ENCODE peak calls at places on chromosomes 1 and 21, in ten cellular contexts. One of them, this sample, is unnamed.

GRCh38 chr1:32933742-32934322 is 30.8 kb downstream of the RNF19B start:
- DNase-seq in BE2C: peak
- DNase-seq in A549: peak
- DNase-seq in bronchial epithelial cell: peak
- DNase-seq in CD8-positive, alpha-beta T cell: no peak
- DNase-seq in neural progenitor cell: peak
- DNase-seq in B cell: no peak
- DNase-seq in CD4-positive, alpha-beta T cell: no peak
- DNase-seq in colonic mucosa: peak
- DNase-seq in AG04450: no peak
- DNase-seq in this sample: no peak

GRCh38 chr1:35642472-35642955 is 1.2 kb upstream of the PSMB2 start:
- DNase-seq in CD4-positive, alpha-beta T cell: no peak
- DNase-seq in colonic mucosa: peak
- DNase-seq in bronchial epithelial cell: no peak
- DNase-seq in neural progenitor cell: no peak
- DNase-seq in BE2C: no peak
- DNase-seq in A549: peak
- DNase-seq in B cell: peak
- DNase-seq in CD8-positive, alpha-beta T cell: no peak
- DNase-seq in AG04450: no peak
- DNase-seq in this sample: no peak

GRCh38 chr1:244836598-244836997 is 1.1 kb downstream of the COX20 start:
- DNase-seq in CD4-positive, alpha-beta T cell: no peak
- DNase-seq in neural progenitor cell: no peak
- DNase-seq in AG04450: no peak
- DNase-seq in B cell: no peak
- DNase-seq in colonic mucosa: no peak
- DNase-seq in bronchial epithelial cell: no peak
- DNase-seq in A549: no peak
- DNase-seq in BE2C: no peak
- DNase-seq in CD8-positive, alpha-beta T cell: no peak
- DNase-seq in this sample: no peak

GRCh38 chr1:218642033-218642954 is 297.2 kb downstream of the TGFB2 start:
- DNase-seq in neural progenitor cell: no peak
- DNase-seq in CD8-positive, alpha-beta T cell: no peak
- DNase-seq in bronchial epithelial cell: no peak
- DNase-seq in BE2C: peak
- DNase-seq in AG04450: no peak
- DNase-seq in colonic mucosa: no peak
- DNase-seq in B cell: no peak
- DNase-seq in CD4-positive, alpha-beta T cell: no peak
- DNase-seq in A549: no peak
- DNase-seq in this sample: no peak

GRCh38 chr1:31978853-31979400 is 34.7 kb upstream of the KHDRBS1 start:
- DNase-seq in bronchial epithelial cell: no peak
- DNase-seq in CD8-positive, alpha-beta T cell: no peak
- DNase-seq in CD4-positive, alpha-beta T cell: no peak
- DNase-seq in AG04450: no peak
- DNase-seq in neural progenitor cell: peak
- DNase-seq in A549: no peak
- DNase-seq in BE2C: no peak
- DNase-seq in colonic mucosa: no peak
- DNase-seq in B cell: no peak
- DNase-seq in this sample: no peak

GRCh38 chr1:212558665-212559480 is 49.7 kb upstream of the ATF3 start:
- DNase-seq in colonic mucosa: peak
- DNase-seq in neural progenitor cell: peak
- DNase-seq in A549: peak
- DNase-seq in CD4-positive, alpha-beta T cell: peak
- DNase-seq in CD8-positive, alpha-beta T cell: peak
- DNase-seq in B cell: peak
- DNase-seq in bronchial epithelial cell: peak
- DNase-seq in BE2C: peak
- DNase-seq in AG04450: peak
- DNase-seq in this sample: peak

GRCh38 chr1:234585333-234586055 is 24.5 kb downstream of the IRF2BP2 start:
- DNase-seq in neural progenitor cell: no peak
- DNase-seq in B cell: no peak
- DNase-seq in A549: no peak
- DNase-seq in CD8-positive, alpha-beta T cell: no peak
- DNase-seq in bronchial epithelial cell: no peak
- DNase-seq in BE2C: no peak
- DNase-seq in colonic mucosa: no peak
- DNase-seq in CD4-positive, alpha-beta T cell: no peak
- DNase-seq in AG04450: no peak
- DNase-seq in this sample: no peak

GRCh38 chr21:27476696-27477095 is 509.8 kb upstream of the ADAMTS5 start:
- DNase-seq in colonic mucosa: no peak
- DNase-seq in neural progenitor cell: no peak
- DNase-seq in BE2C: no peak
- DNase-seq in CD4-positive, alpha-beta T cell: no peak
- DNase-seq in AG04450: peak
- DNase-seq in A549: no peak
- DNase-seq in B cell: no peak
- DNase-seq in bronchial epithelial cell: no peak
- DNase-seq in CD8-positive, alpha-beta T cell: no peak
- DNase-seq in this sample: no peak

GRCh38 chr21:41521489-41522027 is 13.6 kb upstream of the TMPRSS2 start:
- DNase-seq in AG04450: no peak
- DNase-seq in A549: no peak
- DNase-seq in bronchial epithelial cell: no peak
- DNase-seq in colonic mucosa: peak
- DNase-seq in BE2C: no peak
- DNase-seq in CD4-positive, alpha-beta T cell: no peak
- DNase-seq in B cell: no peak
- DNase-seq in neural progenitor cell: no peak
- DNase-seq in CD8-positive, alpha-beta T cell: no peak
- DNase-seq in this sample: no peak

GRCh38 chr21:39377444-39378050 is 28.7 kb upstream of the HMGN1 start:
- DNase-seq in AG04450: no peak
- DNase-seq in BE2C: no peak
- DNase-seq in CD4-positive, alpha-beta T cell: no peak
- DNase-seq in colonic mucosa: no peak
- DNase-seq in B cell: no peak
- DNase-seq in A549: no peak
- DNase-seq in neural progenitor cell: no peak
- DNase-seq in CD8-positive, alpha-beta T cell: no peak
- DNase-seq in bronchial epithelial cell: peak
- DNase-seq in this sample: no peak

GRCh38 chr1:86788300-86789206 is 84.2 kb downstream of the SH3GLB1 start:
- DNase-seq in B cell: no peak
- DNase-seq in AG04450: no peak
- DNase-seq in neural progenitor cell: no peak
- DNase-seq in colonic mucosa: no peak
- DNase-seq in bronchial epithelial cell: peak
- DNase-seq in CD8-positive, alpha-beta T cell: no peak
- DNase-seq in BE2C: no peak
- DNase-seq in A549: peak
- DNase-seq in CD4-positive, alpha-beta T cell: no peak
- DNase-seq in this sample: peak

DNA sequence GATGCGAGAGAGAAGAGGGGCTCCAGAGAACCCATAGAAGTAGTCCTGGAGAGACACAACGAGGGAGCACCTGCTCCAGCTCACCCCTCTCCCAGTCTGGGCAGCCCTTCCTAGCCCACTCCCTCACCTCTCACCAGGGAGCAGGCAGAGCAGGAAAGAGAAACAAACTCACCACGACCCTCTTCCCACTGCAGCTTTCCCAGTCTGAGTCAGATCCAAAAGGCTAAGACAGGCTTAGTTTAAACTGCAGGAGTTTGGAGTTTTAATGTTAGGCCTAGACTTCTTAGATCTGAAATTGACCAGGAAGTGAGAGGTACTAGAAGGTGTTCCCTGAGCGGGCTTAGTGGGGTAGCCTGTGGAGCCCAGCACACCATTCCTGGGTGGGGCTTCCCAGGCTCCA is 29.6 kb downstream of the SLC1A7 start:
- DNase-seq in A549: no peak
- DNase-seq in B cell: no peak
- DNase-seq in AG04450: no peak
- DNase-seq in bronchial epithelial cell: no peak
- DNase-seq in colonic mucosa: no peak
- DNase-seq in CD4-positive, alpha-beta T cell: no peak
- DNase-seq in BE2C: no peak
- DNase-seq in CD8-positive, alpha-beta T cell: no peak
- DNase-seq in neural progenitor cell: no peak
- DNase-seq in this sample: no peak
- TF ChIP-seq CTCF in A549: no peak
- TF ChIP-seq CTCF in B cell: no peak
- TF ChIP-seq CTCF in AG04450: no peak
- TF ChIP-seq CTCF in bronchial epithelial cell: no peak
- TF ChIP-seq CTCF in colonic mucosa: no peak
- TF ChIP-seq CTCF in CD4-positive, alpha-beta T cell: no peak
- TF ChIP-seq CTCF in BE2C: no peak
- TF ChIP-seq CTCF in CD8-positive, alpha-beta T cell: no peak
- TF ChIP-seq CTCF in neural progenitor cell: no peak
- TF ChIP-seq CTCF in this sample: no peak

GRCh38 chr1:3898475-3898735 is 1.7 kb downstream of the C1orf174 start:
- DNase-seq in CD4-positive, alpha-beta T cell: no peak
- DNase-seq in B cell: no peak
- DNase-seq in A549: no peak
- DNase-seq in neural progenitor cell: no peak
- DNase-seq in CD8-positive, alpha-beta T cell: no peak
- DNase-seq in colonic mucosa: no peak
- DNase-seq in BE2C: no peak
- DNase-seq in bronchial epithelial cell: no peak
- DNase-seq in AG04450: no peak
- DNase-seq in this sample: no peak

GRCh38 chr1:3899776-3900149 is 309 bp downstream of the C1orf174 start:
- DNase-seq in bronchial epithelial cell: no peak
- DNase-seq in A549: no peak
- DNase-seq in colonic mucosa: no peak
- DNase-seq in CD8-positive, alpha-beta T cell: no peak
- DNase-seq in CD4-positive, alpha-beta T cell: no peak
- DNase-seq in B cell: no peak
- DNase-seq in AG04450: no peak
- DNase-seq in neural progenitor cell: peak
- DNase-seq in BE2C: no peak
- DNase-seq in this sample: no peak

GRCh38 chr1:3900969-3901529 is 977 bp upstream of the C1orf174 start:
- DNase-seq in AG04450: peak
- DNase-seq in BE2C: peak
- DNase-seq in bronchial epithelial cell: peak
- DNase-seq in colonic mucosa: peak
- DNase-seq in A549: peak
- DNase-seq in B cell: peak
- DNase-seq in CD8-positive, alpha-beta T cell: peak
- DNase-seq in CD4-positive, alpha-beta T cell: peak
- DNase-seq in neural progenitor cell: peak
- DNase-seq in this sample: peak

GRCh38 chr1:3900150-3900968 is at the start of gene C1orf174:
- DNase-seq in CD4-positive, alpha-beta T cell: peak
- DNase-seq in B cell: peak
- DNase-seq in A549: peak
- DNase-seq in bronchial epithelial cell: peak
- DNase-seq in neural progenitor cell: peak
- DNase-seq in colonic mucosa: peak
- DNase-seq in AG04450: peak
- DNase-seq in BE2C: peak
- DNase-seq in CD8-positive, alpha-beta T cell: peak
- DNase-seq in this sample: peak

GRCh38 chr1:3898994-3899775 is 887 bp downstream of the C1orf174 start:
- DNase-seq in B cell: no peak
- DNase-seq in A549: peak
- DNase-seq in neural progenitor cell: no peak
- DNase-seq in bronchial epithelial cell: no peak
- DNase-seq in colonic mucosa: no peak
- DNase-seq in BE2C: no peak
- DNase-seq in CD8-positive, alpha-beta T cell: no peak
- DNase-seq in CD4-positive, alpha-beta T cell: no peak
- DNase-seq in AG04450: no peak
- DNase-seq in this sample: no peak
- TF ChIP-seq CTCF in B cell: no peak
- TF ChIP-seq CTCF in A549: no peak
- TF ChIP-seq CTCF in neural progenitor cell: peak
- TF ChIP-seq CTCF in bronchial epithelial cell: peak
- TF ChIP-seq CTCF in colonic mucosa: no peak
- TF ChIP-seq CTCF in BE2C: no peak
- TF ChIP-seq CTCF in CD8-positive, alpha-beta T cell: no peak
- TF ChIP-seq CTCF in CD4-positive, alpha-beta T cell: no peak
- TF ChIP-seq CTCF in AG04450: peak
- TF ChIP-seq CTCF in this sample: no peak

DNA sequence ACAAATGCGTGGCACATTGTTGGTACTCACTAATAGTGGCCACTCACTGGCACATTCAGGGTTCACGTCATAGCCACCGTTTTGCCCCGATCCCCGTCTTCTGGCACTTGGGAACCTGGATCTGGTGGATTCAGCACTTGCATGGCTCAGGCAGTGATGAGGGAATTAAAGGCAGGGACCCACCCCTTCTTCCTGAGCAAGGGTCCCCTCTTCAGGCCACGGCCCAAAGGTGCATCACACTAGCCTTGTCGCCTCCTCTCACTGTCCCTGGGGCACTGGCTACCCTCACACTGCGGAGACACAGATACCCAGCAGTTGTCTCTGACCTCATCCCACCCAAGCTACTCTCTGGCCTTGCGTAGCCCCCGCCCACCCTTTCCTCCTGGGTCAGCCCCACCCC is 19.9 kb upstream of the LDLRAP1 start:
- DNase-seq in CD8-positive, alpha-beta T cell: no peak
- DNase-seq in colonic mucosa: no peak
- DNase-seq in neural progenitor cell: peak
- DNase-seq in A549: no peak
- DNase-seq in B cell: no peak
- DNase-seq in AG04450: no peak
- DNase-seq in CD4-positive, alpha-beta T cell: no peak
- DNase-seq in bronchial epithelial cell: no peak
- DNase-seq in BE2C: no peak
- DNase-seq in this sample: no peak
- TF ChIP-seq CTCF in CD8-positive, alpha-beta T cell: no peak
- TF ChIP-seq CTCF in colonic mucosa: no peak
- TF ChIP-seq CTCF in neural progenitor cell: peak
- TF ChIP-seq CTCF in A549: no peak
- TF ChIP-seq CTCF in B cell: no peak
- TF ChIP-seq CTCF in AG04450: no peak
- TF ChIP-seq CTCF in CD4-positive, alpha-beta T cell: no peak
- TF ChIP-seq CTCF in bronchial epithelial cell: no peak
- TF ChIP-seq CTCF in BE2C: no peak
- TF ChIP-seq CTCF in this sample: no peak

GRCh38 chr1:53501065-53502005 is 42.1 kb downstream of the DMRTB1 start:
- DNase-seq in A549: no peak
- DNase-seq in BE2C: no peak
- DNase-seq in CD8-positive, alpha-beta T cell: no peak
- DNase-seq in colonic mucosa: no peak
- DNase-seq in neural progenitor cell: no peak
- DNase-seq in AG04450: no peak
- DNase-seq in CD4-positive, alpha-beta T cell: no peak
- DNase-seq in bronchial epithelial cell: no peak
- DNase-seq in B cell: no peak
- DNase-seq in this sample: no peak
- TF ChIP-seq CTCF in A549: no peak
- TF ChIP-seq CTCF in BE2C: no peak
- TF ChIP-seq CTCF in CD8-positive, alpha-beta T cell: no peak
- TF ChIP-seq CTCF in colonic mucosa: no peak
- TF ChIP-seq CTCF in neural progenitor cell: peak
- TF ChIP-seq CTCF in AG04450: no peak
- TF ChIP-seq CTCF in CD4-positive, alpha-beta T cell: no peak
- TF ChIP-seq CTCF in bronchial epithelial cell: no peak
- TF ChIP-seq CTCF in B cell: no peak
- TF ChIP-seq CTCF in this sample: no peak

This sample was measured in CD14-positive monocyte.